ENCODE peak calls at places on chromosome 20, in six cellular contexts. L, J, M, H, A and I are unnamed samples.

GRCh38 chr20:15523431-15523830 is 1049.8 kb downstream of the KIF16B start:
- DNase-seq in M (no peak), A (no peak), J (no peak), L (no peak), H (no peak), I (no peak)

GRCh38 chr20:8133816-8134451 is 1.9 kb downstream of the PLCB1 start:
- DNase-seq in A (no peak), L (no peak), J (no peak), H (no peak), M (no peak), I (no peak)

GRCh38 chr20:63011798-63012197 is 5.0 kb upstream of the BHLHE23 start:
- DNase-seq in M (peak; percentile 53), A (no peak), J (no peak), L (no peak), H (no peak), I (peak; percentile 94)

GRCh38 chr20:49385471-49385870 is 97.0 kb downstream of the KCNB1 start:
- DNase-seq in L (peak; percentile 68), A (no peak), H (peak; percentile 80), M (peak; percentile 57), J (no peak), I (peak; percentile 38)

GRCh38 chr20:15849131-15849685 is 724.0 kb downstream of the KIF16B start:
- DNase-seq in M (no peak), J (no peak), H (peak; percentile 13), A (no peak), L (no peak), I (no peak)

GRCh38 chr20:19583532-19584175 is 174.4 kb upstream of the RIN2 start:
- DNase-seq in M (peak; percentile 72), A (peak; percentile 53), L (peak; percentile 63), H (peak; percentile 91), J (peak; percentile 63), I (peak; percentile 9)

GRCh38 chr20:22402990-22403859 is 181.1 kb downstream of the FOXA2 start:
- DNase-seq in M (no peak), L (peak; percentile 13), A (peak; percentile 26), J (no peak), H (peak; percentile 36), I (no peak)

GRCh38 chr20:60050193-60050960 is 92.2 kb downstream of the CDH26 start:
- DNase-seq in A (peak; percentile 51), M (no peak), J (no peak), L (no peak), H (peak; percentile 82), I (no peak)

GRCh38 chr20:406200-407096 is 1.7 kb upstream of the RBCK1 start:
- DNase-seq in A (no peak), L (no peak), J (no peak), H (no peak), M (no peak), I (no peak)

GRCh38 chr20:12970372-12970821 is 38.4 kb upstream of the SPTLC3 start:
- DNase-seq in A (peak; percentile 34), J (no peak), M (peak; percentile 77), H (peak; percentile 58), L (peak; percentile 71), I (no peak)

GRCh38 chr20:57991211-57991841 is 237.1 kb downstream of the ANKRD60 start:
- DNase-seq in M (peak; percentile 94), L (peak; percentile 97), J (no peak), A (no peak), H (no peak), I (peak; percentile 99)

GRCh38 chr20:45588800-45589199 is 9.7 kb upstream of the WFDC8 start:
- DNase-seq in M (no peak), A (no peak), L (peak; percentile 33), J (no peak), H (peak; percentile 26), I (no peak)

GRCh38 chr20:14406495-14406894 is 69.1 kb upstream of the FLRT3 start:
- DNase-seq in H (no peak), M (peak; percentile 30), L (peak; percentile 43), A (no peak), J (no peak), I (peak; percentile 70)

GRCh38 chr20:24507182-24507853 is 37.9 kb downstream of the SYNDIG1 start:
- DNase-seq in J (no peak), A (no peak), M (no peak), L (no peak), H (no peak), I (no peak)

GRCh38 chr20:10090588-10091166 is 55.9 kb downstream of the ANKEF1 start:
- DNase-seq in J (peak; percentile 23), A (peak; percentile 78), L (peak; percentile 75), H (peak; percentile 84), M (peak; percentile 89), I (peak; percentile 18)

GRCh38 chr20:54044156-54044555 is 26.2 kb downstream of the BCAS1 start:
- DNase-seq in A (no peak), M (peak; percentile 81), J (no peak), L (peak; percentile 93), H (no peak), I (peak; percentile 48)

GRCh38 chr20:59023616-59024015 is 4.4 kb downstream of the TUBB1 start:
- DNase-seq in J (no peak), M (no peak), L (no peak), A (no peak), H (no peak), I (no peak)
- H3K36me3 ChIP-seq in J (no peaks in the 10 kb centered on the region), M (peaks cover 65% of the 10 kb centered on the region), L (peaks cover 22% of the 10 kb centered on the region), A (no peaks in the 10 kb centered on the region), H (peaks cover 23% of the 10 kb centered on the region), I (peaks cover 56% of the 10 kb centered on the region)

DNA sequence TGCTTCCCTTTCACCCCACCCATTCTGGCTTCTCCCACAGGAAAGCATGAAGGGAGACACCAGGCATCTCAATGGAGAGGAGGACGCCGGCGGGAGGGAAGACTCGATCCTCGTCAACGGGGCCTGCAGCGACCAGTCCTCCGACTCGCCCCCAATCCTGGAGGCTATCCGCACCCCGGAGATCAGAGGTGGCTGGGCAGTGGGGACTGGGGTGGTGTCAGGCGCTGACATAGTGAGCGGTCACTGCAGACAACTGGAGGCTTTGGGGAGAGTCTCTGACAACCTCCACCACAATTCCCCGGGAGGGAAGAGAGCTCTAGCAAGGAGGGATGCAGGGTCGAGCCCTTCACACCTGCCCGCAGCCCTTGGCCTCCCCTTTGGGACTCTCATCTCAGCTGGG is 18.1 kb downstream of the DNMT3B start:
- DNase-seq in M (no peak), J (no peak), A (no peak), H (no peak), L (no peak), I (no peak)
- H3K36me3 ChIP-seq in M (no peaks in the 10 kb centered on the region), J (no peaks in the 10 kb centered on the region), A (no peaks in the 10 kb centered on the region), H (peaks cover 98% of the 10 kb centered on the region), L (no peaks in the 10 kb centered on the region), I (peaks cover 3% of the 10 kb centered on the region)

GRCh38 chr20:3276400-3277015 is 37.5 kb upstream of the SLC4A11 start:
- DNase-seq in H (peak; percentile 68), M (peak; percentile 24), L (peak; percentile 37), A (peak; percentile 18), J (no peak), I (no peak)

GRCh38 chr20:3282271-3283221 is 43.6 kb upstream of the SLC4A11 start:
- DNase-seq in J (no peak), L (no peak), M (no peak), A (no peak), H (peak; percentile 78), I (no peak)

GRCh38 chr20:3277686-3278465 is 38.9 kb upstream of the SLC4A11 start:
- DNase-seq in H (peak; percentile 36), M (no peak), L (no peak), J (no peak), A (no peak), I (no peak)

GRCh38 chr20:3283222-3283820 is 44.3 kb upstream of the SLC4A11 start:
- DNase-seq in J (no peak), A (no peak), H (no peak), L (no peak), M (no peak), I (no peak)

GRCh38 chr20:3281437-3281836 is 42.4 kb upstream of the SLC4A11 start:
- DNase-seq in A (no peak), H (no peak), M (no peak), L (no peak), J (no peak), I (no peak)
- H3K36me3 ChIP-seq in A (peaks cover 3% of the 10 kb centered on the region), H (no peaks in the 10 kb centered on the region), M (peaks cover 65% of the 10 kb centered on the region), L (peaks cover 29% of the 10 kb centered on the region), J (no peaks in the 10 kb centered on the region), I (no peaks in the 10 kb centered on the region)

GRCh38 chr20:36888880-36889516 is 13.1 kb downstream of the TLDC2 start:
- DNase-seq in A (no peak), H (no peak), L (no peak), J (no peak), M (no peak), I (no peak)
- H3K36me3 ChIP-seq in A (peaks cover 4% of the 10 kb centered on the region), H (peaks cover 4% of the 10 kb centered on the region), L (no peaks in the 10 kb centered on the region), J (no peaks in the 10 kb centered on the region), M (peaks cover 49% of the 10 kb centered on the region), I (no peaks in the 10 kb centered on the region)

DNA sequence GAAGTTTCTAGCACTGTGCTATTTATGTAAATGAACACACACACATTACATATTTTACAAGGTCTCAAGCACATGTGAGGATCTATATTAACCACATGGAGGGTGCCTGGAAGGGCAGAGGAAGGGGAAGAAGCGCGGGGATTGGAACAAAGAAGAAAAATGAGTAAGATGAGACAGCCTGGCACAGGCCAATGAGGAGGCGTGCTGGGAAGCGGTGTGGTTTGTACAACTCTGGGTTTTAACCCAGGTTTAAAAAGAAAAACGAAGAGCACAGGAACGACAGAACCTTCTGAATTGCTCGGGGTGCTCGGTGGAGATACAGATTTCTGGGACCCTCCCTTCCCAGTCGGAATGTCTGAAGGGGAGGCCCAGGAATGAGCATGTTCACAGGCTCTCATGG is 5.6 kb downstream of the KCNG1 start:
- DNase-seq in J (no peak), M (no peak), A (no peak), L (no peak), H (no peak), I (no peak)
- H3K36me3 ChIP-seq in J (no peaks in the 10 kb centered on the region), M (no peaks in the 10 kb centered on the region), A (no peaks in the 10 kb centered on the region), L (no peaks in the 10 kb centered on the region), H (no peaks in the 10 kb centered on the region), I (peaks cover 39% of the 10 kb centered on the region)

GRCh38 chr20:62009322-62009721 is 56.4 kb downstream of the TAF4 start:
- DNase-seq in J (no peak), L (no peak), A (no peak), M (no peak), H (no peak), I (no peak)
- H3K36me3 ChIP-seq in J (no peaks in the 10 kb centered on the region), L (peaks cover 6% of the 10 kb centered on the region), A (peaks cover 11% of the 10 kb centered on the region), M (peaks cover 58% of the 10 kb centered on the region), H (peaks cover 21% of the 10 kb centered on the region), I (peaks cover 59% of the 10 kb centered on the region)

DNA sequence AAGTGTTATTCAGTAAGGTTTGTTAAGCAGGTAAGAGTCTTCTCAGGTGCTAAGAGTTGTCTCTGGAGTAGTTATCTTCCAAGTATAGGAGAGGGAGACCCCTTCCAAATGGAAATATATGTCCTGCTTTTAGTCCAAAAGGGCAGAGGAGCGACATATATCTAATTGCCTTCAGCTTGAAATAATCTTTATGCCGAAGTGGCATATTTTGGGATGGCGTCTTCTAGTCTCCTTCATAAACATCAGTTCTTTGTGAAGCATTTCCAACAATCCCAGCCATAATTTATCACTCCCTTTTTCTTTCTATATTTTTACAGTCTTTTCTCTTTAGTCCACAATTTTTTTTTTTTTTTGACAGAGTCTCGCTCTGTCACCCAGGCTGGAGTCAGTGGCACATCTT is 6.0 kb downstream of the TMC2 start:
- DNase-seq in A (no peak), J (no peak), M (no peak), H (no peak), L (no peak), I (no peak)
- H3K36me3 ChIP-seq in A (no peaks in the 10 kb centered on the region), J (no peaks in the 10 kb centered on the region), M (no peaks in the 10 kb centered on the region), H (no peaks in the 10 kb centered on the region), L (no peaks in the 10 kb centered on the region), I (no peaks in the 10 kb centered on the region)

DNA sequence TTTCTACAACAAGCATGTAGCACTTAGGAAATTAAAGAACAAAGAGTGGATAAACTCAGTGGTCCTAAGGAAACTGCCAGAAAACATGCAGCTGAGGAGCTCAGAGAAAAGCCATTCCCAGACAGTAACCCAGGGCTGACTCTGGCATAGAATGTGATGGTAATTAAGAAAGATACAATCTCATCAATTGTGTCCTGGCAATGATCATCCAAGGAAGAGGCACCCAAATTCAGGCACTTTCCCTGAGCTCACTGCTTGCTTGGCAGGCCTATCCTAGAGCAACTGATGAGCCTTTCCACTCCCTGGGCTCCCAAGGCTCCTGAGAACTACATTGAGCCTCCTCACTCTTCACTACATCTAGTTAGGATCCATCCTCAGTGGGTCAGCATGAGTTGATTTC is 16.2 kb downstream of the EIF2S2 start:
- DNase-seq in L (no peak), H (no peak), M (no peak), J (no peak), A (no peak), I (no peak)
- H3K36me3 ChIP-seq in L (peaks cover 95% of the 10 kb centered on the region), H (peaks cover 97% of the 10 kb centered on the region), M (peaks cover 98% of the 10 kb centered on the region), J (no peaks in the 10 kb centered on the region), A (peaks cover 39% of the 10 kb centered on the region), I (peaks cover 98% of the 10 kb centered on the region)